ENCODE peak calls at places on chromosomes 2 and 18, in ten cellular contexts. One of them, this sample, is unnamed.

GRCh38 chr2:234368861-234369261 is 128.0 kb downstream of the ARL4C start:
- DNase-seq in AG08396: peak; percentile 46
- DNase-seq in adipocyte: peak; percentile 42
- DNase-seq in GM04504: no peak
- DNase-seq in endodermal cell: peak; percentile 73
- DNase-seq in K562: no peak
- DNase-seq in CD8-positive, alpha-beta memory T cell: peak; percentile 26
- DNase-seq in NCI-H2171: no peak
- DNase-seq in GM12865: no peak
- DNase-seq in activated CD8-positive, alpha-beta memory T cell treated with anti-CD3 and anti-CD28 coated beads, Interleukin-2, amount 50 U/mL, for 48 hours: no peak
- DNase-seq in this sample: no peak

GRCh38 chr2:165474621-165475269 is 5.2 kb downstream of the CSRNP3 start:
- DNase-seq in activated CD8-positive, alpha-beta memory T cell treated with anti-CD3 and anti-CD28 coated beads, Interleukin-2, amount 50 U/mL, for 48 hours: no peak
- DNase-seq in adipocyte: no peak
- DNase-seq in NCI-H2171: no peak
- DNase-seq in CD8-positive, alpha-beta memory T cell: no peak
- DNase-seq in GM04504: no peak
- DNase-seq in K562: no peak
- DNase-seq in GM12865: no peak
- DNase-seq in endodermal cell: no peak
- DNase-seq in AG08396: no peak
- DNase-seq in this sample: no peak

GRCh38 chr2:32865399-32866068 is 81.2 kb upstream of the LTBP1 start:
- DNase-seq in GM04504: peak; percentile 86
- DNase-seq in activated CD8-positive, alpha-beta memory T cell treated with anti-CD3 and anti-CD28 coated beads, Interleukin-2, amount 50 U/mL, for 48 hours: no peak
- DNase-seq in endodermal cell: no peak
- DNase-seq in K562: no peak
- DNase-seq in GM12865: peak; percentile 10
- DNase-seq in AG08396: peak; percentile 78
- DNase-seq in CD8-positive, alpha-beta memory T cell: no peak
- DNase-seq in adipocyte: peak; percentile 79
- DNase-seq in NCI-H2171: no peak
- DNase-seq in this sample: no peak

GRCh38 chr2:169073972-169074751 is 4.8 kb downstream of the DHRS9 start:
- DNase-seq in CD8-positive, alpha-beta memory T cell: no peak
- DNase-seq in AG08396: no peak
- DNase-seq in GM12865: peak; percentile 25
- DNase-seq in adipocyte: no peak
- DNase-seq in K562: peak; percentile 23
- DNase-seq in GM04504: no peak
- DNase-seq in activated CD8-positive, alpha-beta memory T cell treated with anti-CD3 and anti-CD28 coated beads, Interleukin-2, amount 50 U/mL, for 48 hours: no peak
- DNase-seq in NCI-H2171: no peak
- DNase-seq in endodermal cell: no peak
- DNase-seq in this sample: no peak

GRCh38 chr18:58512161-58512581 is 116.7 kb downstream of the ALPK2 start:
- DNase-seq in AG08396: no peak
- DNase-seq in GM04504: no peak
- DNase-seq in GM12865: no peak
- DNase-seq in adipocyte: no peak
- DNase-seq in K562: no peak
- DNase-seq in activated CD8-positive, alpha-beta memory T cell treated with anti-CD3 and anti-CD28 coated beads, Interleukin-2, amount 50 U/mL, for 48 hours: no peak
- DNase-seq in endodermal cell: peak; percentile 89
- DNase-seq in NCI-H2171: no peak
- DNase-seq in CD8-positive, alpha-beta memory T cell: no peak
- DNase-seq in this sample: no peak

GRCh38 chr2:10059016-10059351 is 15.6 kb downstream of the KLF11 start:
- DNase-seq in endodermal cell: no peak
- DNase-seq in adipocyte: no peak
- DNase-seq in CD8-positive, alpha-beta memory T cell: no peak
- DNase-seq in GM12865: no peak
- DNase-seq in activated CD8-positive, alpha-beta memory T cell treated with anti-CD3 and anti-CD28 coated beads, Interleukin-2, amount 50 U/mL, for 48 hours: no peak
- DNase-seq in AG08396: no peak
- DNase-seq in GM04504: no peak
- DNase-seq in K562: no peak
- DNase-seq in NCI-H2171: no peak
- DNase-seq in this sample: no peak

GRCh38 chr2:240131296-240131695 is 4.8 kb downstream of the COPS9 start:
- DNase-seq in GM04504: no peak
- DNase-seq in adipocyte: no peak
- DNase-seq in CD8-positive, alpha-beta memory T cell: no peak
- DNase-seq in AG08396: no peak
- DNase-seq in NCI-H2171: no peak
- DNase-seq in K562: no peak
- DNase-seq in endodermal cell: no peak
- DNase-seq in activated CD8-positive, alpha-beta memory T cell treated with anti-CD3 and anti-CD28 coated beads, Interleukin-2, amount 50 U/mL, for 48 hours: peak; percentile 34
- DNase-seq in GM12865: no peak
- DNase-seq in this sample: no peak

GRCh38 chr2:173118385-173118784 is 42.7 kb downstream of the MAP3K20 start:
- DNase-seq in K562: no peak
- DNase-seq in NCI-H2171: no peak
- DNase-seq in endodermal cell: no peak
- DNase-seq in CD8-positive, alpha-beta memory T cell: no peak
- DNase-seq in GM04504: no peak
- DNase-seq in AG08396: no peak
- DNase-seq in activated CD8-positive, alpha-beta memory T cell treated with anti-CD3 and anti-CD28 coated beads, Interleukin-2, amount 50 U/mL, for 48 hours: no peak
- DNase-seq in adipocyte: no peak
- DNase-seq in GM12865: no peak
- DNase-seq in this sample: no peak

GRCh38 chr2:96344011-96344410 is 8.4 kb downstream of the NCAPH start:
- DNase-seq in endodermal cell: no peak
- DNase-seq in GM12865: peak; percentile 90
- DNase-seq in GM04504: no peak
- DNase-seq in AG08396: no peak
- DNase-seq in NCI-H2171: no peak
- DNase-seq in adipocyte: no peak
- DNase-seq in activated CD8-positive, alpha-beta memory T cell treated with anti-CD3 and anti-CD28 coated beads, Interleukin-2, amount 50 U/mL, for 48 hours: no peak
- DNase-seq in K562: no peak
- DNase-seq in CD8-positive, alpha-beta memory T cell: peak; percentile 29
- DNase-seq in this sample: no peak

GRCh38 chr18:76458522-76459311 is 36.3 kb downstream of the ZNF516 start:
- DNase-seq in adipocyte: no peak
- DNase-seq in endodermal cell: peak; percentile 34
- DNase-seq in NCI-H2171: no peak
- DNase-seq in AG08396: no peak
- DNase-seq in GM12865: no peak
- DNase-seq in activated CD8-positive, alpha-beta memory T cell treated with anti-CD3 and anti-CD28 coated beads, Interleukin-2, amount 50 U/mL, for 48 hours: peak; percentile 10
- DNase-seq in GM04504: no peak
- DNase-seq in CD8-positive, alpha-beta memory T cell: no peak
- DNase-seq in K562: no peak
- DNase-seq in this sample: no peak

GRCh38 chr2:217980591-217980990 is 22.2 kb downstream of the TNS1 start:
- DNase-seq in adipocyte: no peak
- DNase-seq in GM12865: no peak
- DNase-seq in CD8-positive, alpha-beta memory T cell: no peak
- DNase-seq in GM04504: no peak
- DNase-seq in K562: no peak
- DNase-seq in endodermal cell: no peak
- DNase-seq in activated CD8-positive, alpha-beta memory T cell treated with anti-CD3 and anti-CD28 coated beads, Interleukin-2, amount 50 U/mL, for 48 hours: no peak
- DNase-seq in NCI-H2171: no peak
- DNase-seq in AG08396: no peak
- DNase-seq in this sample: no peak

GRCh38 chr2:62074233-62074632 is 121.7 kb upstream of the B3GNT2 start:
- DNase-seq in activated CD8-positive, alpha-beta memory T cell treated with anti-CD3 and anti-CD28 coated beads, Interleukin-2, amount 50 U/mL, for 48 hours: no peak
- DNase-seq in adipocyte: no peak
- DNase-seq in K562: no peak
- DNase-seq in endodermal cell: peak; percentile 64
- DNase-seq in GM04504: no peak
- DNase-seq in NCI-H2171: no peak
- DNase-seq in GM12865: no peak
- DNase-seq in CD8-positive, alpha-beta memory T cell: no peak
- DNase-seq in AG08396: no peak
- DNase-seq in this sample: no peak

GRCh38 chr2:191351921-191352320 is 106.7 kb downstream of the MYO1B start:
- DNase-seq in NCI-H2171: no peak
- DNase-seq in activated CD8-positive, alpha-beta memory T cell treated with anti-CD3 and anti-CD28 coated beads, Interleukin-2, amount 50 U/mL, for 48 hours: no peak
- DNase-seq in GM12865: no peak
- DNase-seq in CD8-positive, alpha-beta memory T cell: no peak
- DNase-seq in endodermal cell: no peak
- DNase-seq in GM04504: no peak
- DNase-seq in K562: no peak
- DNase-seq in AG08396: no peak
- DNase-seq in adipocyte: peak; percentile 31
- DNase-seq in this sample: no peak

GRCh38 chr18:12443631-12444030 is 35.9 kb downstream of the PRELID3A start:
- DNase-seq in K562: no peak
- DNase-seq in CD8-positive, alpha-beta memory T cell: no peak
- DNase-seq in AG08396: no peak
- DNase-seq in activated CD8-positive, alpha-beta memory T cell treated with anti-CD3 and anti-CD28 coated beads, Interleukin-2, amount 50 U/mL, for 48 hours: peak; percentile 4
- DNase-seq in NCI-H2171: no peak
- DNase-seq in GM12865: no peak
- DNase-seq in endodermal cell: no peak
- DNase-seq in GM04504: no peak
- DNase-seq in adipocyte: no peak
- DNase-seq in this sample: no peak

GRCh38 chr2:36352024-36352398 is 3.6 kb upstream of the CRIM1 start:
- DNase-seq in adipocyte: peak; percentile 85
- DNase-seq in GM04504: no peak
- DNase-seq in CD8-positive, alpha-beta memory T cell: no peak
- DNase-seq in NCI-H2171: peak; percentile 19
- DNase-seq in activated CD8-positive, alpha-beta memory T cell treated with anti-CD3 and anti-CD28 coated beads, Interleukin-2, amount 50 U/mL, for 48 hours: no peak
- DNase-seq in K562: peak; percentile 45
- DNase-seq in AG08396: no peak
- DNase-seq in GM12865: peak; percentile 50
- DNase-seq in endodermal cell: peak; percentile 66
- DNase-seq in this sample: no peak

GRCh38 chr2:235552671-235553070 is 58.8 kb downstream of the AGAP1 start:
- DNase-seq in GM04504: no peak
- DNase-seq in GM12865: no peak
- DNase-seq in adipocyte: no peak
- DNase-seq in K562: no peak
- DNase-seq in CD8-positive, alpha-beta memory T cell: no peak
- DNase-seq in AG08396: no peak
- DNase-seq in activated CD8-positive, alpha-beta memory T cell treated with anti-CD3 and anti-CD28 coated beads, Interleukin-2, amount 50 U/mL, for 48 hours: no peak
- DNase-seq in NCI-H2171: no peak
- DNase-seq in endodermal cell: no peak
- DNase-seq in this sample: no peak

GRCh38 chr18:58897994-58898393 is 33.3 kb downstream of the ZNF532 start:
- DNase-seq in GM12865: no peak
- DNase-seq in AG08396: no peak
- DNase-seq in activated CD8-positive, alpha-beta memory T cell treated with anti-CD3 and anti-CD28 coated beads, Interleukin-2, amount 50 U/mL, for 48 hours: no peak
- DNase-seq in K562: no peak
- DNase-seq in CD8-positive, alpha-beta memory T cell: no peak
- DNase-seq in NCI-H2171: no peak
- DNase-seq in GM04504: no peak
- DNase-seq in adipocyte: no peak
- DNase-seq in endodermal cell: no peak
- DNase-seq in this sample: no peak

GRCh38 chr2:239079671-239080294 is 231.9 kb downstream of the TWIST2 start:
- DNase-seq in activated CD8-positive, alpha-beta memory T cell treated with anti-CD3 and anti-CD28 coated beads, Interleukin-2, amount 50 U/mL, for 48 hours: no peak
- DNase-seq in adipocyte: no peak
- DNase-seq in AG08396: no peak
- DNase-seq in K562: no peak
- DNase-seq in GM04504: no peak
- DNase-seq in endodermal cell: no peak
- DNase-seq in GM12865: no peak
- DNase-seq in NCI-H2171: no peak
- DNase-seq in CD8-positive, alpha-beta memory T cell: no peak
- DNase-seq in this sample: no peak

GRCh38 chr2:56325661-56326345 is 142.0 kb downstream of the CCDC85A start:
- DNase-seq in NCI-H2171: no peak
- DNase-seq in adipocyte: no peak
- DNase-seq in K562: no peak
- DNase-seq in activated CD8-positive, alpha-beta memory T cell treated with anti-CD3 and anti-CD28 coated beads, Interleukin-2, amount 50 U/mL, for 48 hours: no peak
- DNase-seq in GM12865: no peak
- DNase-seq in endodermal cell: no peak
- DNase-seq in AG08396: no peak
- DNase-seq in CD8-positive, alpha-beta memory T cell: no peak
- DNase-seq in GM04504: no peak
- DNase-seq in this sample: no peak

GRCh38 chr2:238974061-238974460 is 126.2 kb downstream of the TWIST2 start:
- DNase-seq in AG08396: peak; percentile 69
- DNase-seq in GM04504: no peak
- DNase-seq in activated CD8-positive, alpha-beta memory T cell treated with anti-CD3 and anti-CD28 coated beads, Interleukin-2, amount 50 U/mL, for 48 hours: no peak
- DNase-seq in adipocyte: peak; percentile 66
- DNase-seq in GM12865: no peak
- DNase-seq in K562: no peak
- DNase-seq in CD8-positive, alpha-beta memory T cell: no peak
- DNase-seq in NCI-H2171: no peak
- DNase-seq in endodermal cell: no peak
- DNase-seq in this sample: no peak

GRCh38 chr2:201270293-201271001 is 10.1 kb downstream of the CASP8 start:
- DNase-seq in GM12865: no peak
- DNase-seq in endodermal cell: no peak
- DNase-seq in K562: no peak
- DNase-seq in CD8-positive, alpha-beta memory T cell: no peak
- DNase-seq in NCI-H2171: no peak
- DNase-seq in AG08396: no peak
- DNase-seq in GM04504: no peak
- DNase-seq in adipocyte: no peak
- DNase-seq in activated CD8-positive, alpha-beta memory T cell treated with anti-CD3 and anti-CD28 coated beads, Interleukin-2, amount 50 U/mL, for 48 hours: no peak
- DNase-seq in this sample: no peak

GRCh38 chr2:219172231-219173154 is 2.7 kb upstream of the SLC23A3 start:
- DNase-seq in CD8-positive, alpha-beta memory T cell: no peak
- DNase-seq in activated CD8-positive, alpha-beta memory T cell treated with anti-CD3 and anti-CD28 coated beads, Interleukin-2, amount 50 U/mL, for 48 hours: peak; percentile 32
- DNase-seq in AG08396: no peak
- DNase-seq in GM04504: no peak
- DNase-seq in NCI-H2171: no peak
- DNase-seq in GM12865: no peak
- DNase-seq in K562: no peak
- DNase-seq in endodermal cell: no peak
- DNase-seq in adipocyte: no peak
- DNase-seq in this sample: no peak

GRCh38 chr18:8416212-8417019 is 192.8 kb upstream of the RAB12 start:
- DNase-seq in GM12865: no peak
- DNase-seq in GM04504: no peak
- DNase-seq in adipocyte: no peak
- DNase-seq in AG08396: no peak
- DNase-seq in activated CD8-positive, alpha-beta memory T cell treated with anti-CD3 and anti-CD28 coated beads, Interleukin-2, amount 50 U/mL, for 48 hours: no peak
- DNase-seq in endodermal cell: no peak
- DNase-seq in NCI-H2171: no peak
- DNase-seq in K562: no peak
- DNase-seq in CD8-positive, alpha-beta memory T cell: no peak
- DNase-seq in this sample: no peak

GRCh38 chr2:218990052-218990451 is 3.2 kb downstream of the CRYBA2 start:
- DNase-seq in endodermal cell: no peak
- DNase-seq in NCI-H2171: no peak
- DNase-seq in activated CD8-positive, alpha-beta memory T cell treated with anti-CD3 and anti-CD28 coated beads, Interleukin-2, amount 50 U/mL, for 48 hours: no peak
- DNase-seq in CD8-positive, alpha-beta memory T cell: no peak
- DNase-seq in AG08396: no peak
- DNase-seq in GM04504: no peak
- DNase-seq in adipocyte: no peak
- DNase-seq in GM12865: no peak
- DNase-seq in K562: no peak
- DNase-seq in this sample: no peak

GRCh38 chr2:8671802-8672201 is 10.1 kb upstream of the ID2 start:
- DNase-seq in endodermal cell: no peak
- DNase-seq in AG08396: no peak
- DNase-seq in NCI-H2171: no peak
- DNase-seq in adipocyte: no peak
- DNase-seq in CD8-positive, alpha-beta memory T cell: no peak
- DNase-seq in activated CD8-positive, alpha-beta memory T cell treated with anti-CD3 and anti-CD28 coated beads, Interleukin-2, amount 50 U/mL, for 48 hours: no peak
- DNase-seq in GM12865: no peak
- DNase-seq in GM04504: no peak
- DNase-seq in K562: no peak
- DNase-seq in this sample: no peak

GRCh38 chr2:223815186-223815883 is 22.0 kb downstream of the AP1S3 start:
- DNase-seq in CD8-positive, alpha-beta memory T cell: no peak
- DNase-seq in NCI-H2171: peak; percentile 13
- DNase-seq in activated CD8-positive, alpha-beta memory T cell treated with anti-CD3 and anti-CD28 coated beads, Interleukin-2, amount 50 U/mL, for 48 hours: no peak
- DNase-seq in GM04504: peak; percentile 49
- DNase-seq in AG08396: peak; percentile 73
- DNase-seq in GM12865: no peak
- DNase-seq in K562: no peak
- DNase-seq in adipocyte: peak; percentile 83
- DNase-seq in endodermal cell: no peak
- DNase-seq in this sample: no peak

GRCh38 chr2:128304715-128305554 is 13.7 kb downstream of the HS6ST1 start:
- DNase-seq in activated CD8-positive, alpha-beta memory T cell treated with anti-CD3 and anti-CD28 coated beads, Interleukin-2, amount 50 U/mL, for 48 hours: no peak
- DNase-seq in NCI-H2171: peak; percentile 93
- DNase-seq in endodermal cell: peak; percentile 75
- DNase-seq in CD8-positive, alpha-beta memory T cell: no peak
- DNase-seq in adipocyte: peak; percentile 90
- DNase-seq in AG08396: peak; percentile 75
- DNase-seq in GM12865: no peak
- DNase-seq in K562: peak; percentile 86
- DNase-seq in GM04504: peak; percentile 93
- DNase-seq in this sample: peak; percentile 66

GRCh38 chr2:206154197-206154596 is 5.0 kb downstream of the NDUFS1 start:
- DNase-seq in NCI-H2171: peak; percentile 16
- DNase-seq in endodermal cell: no peak
- DNase-seq in CD8-positive, alpha-beta memory T cell: no peak
- DNase-seq in activated CD8-positive, alpha-beta memory T cell treated with anti-CD3 and anti-CD28 coated beads, Interleukin-2, amount 50 U/mL, for 48 hours: no peak
- DNase-seq in AG08396: no peak
- DNase-seq in GM12865: peak; percentile 44
- DNase-seq in GM04504: no peak
- DNase-seq in adipocyte: peak; percentile 18
- DNase-seq in K562: peak; percentile 9
- DNase-seq in this sample: no peak

This sample was measured in HuH-7.5.